ENCODE peak calls at places on chromosomes 11 and 22, in four cellular contexts. M is stimulated activated naive CD8-positive, alpha-beta T cell treated with anti-CD3 and anti-CD28 coated beads, Interleukin-15, amount 100 ng/mL, for 72 hours; Z is foreskin keratinocyte; E is natural killer cell. G is an unnamed sample.

GRCh38 chr11:1654388-1655167 is 25.0 kb downstream of the KRTAP5-5 start:
- ATAC-seq in M (no peak), Z (no peak), E (no peak), G (no peak)

GRCh38 chr11:106585061-106585460 is 433.2 kb downstream of the GUCY1A2 start:
- ATAC-seq in M (no peak), Z (peak), E (no peak), G (no peak)

GRCh38 chr22:32967285-32968101 is 90.7 kb downstream of the SYN3 start:
- ATAC-seq in M (no peak), Z (no peak), E (no peak), G (no peak)

GRCh38 chr22:47095395-47096122 is 333.1 kb downstream of the TBC1D22A start:
- ATAC-seq in M (no peak), Z (no peak), E (no peak), G (no peak)

GRCh38 chr11:101862410-101863233 is 52.2 kb upstream of the CEP126 start:
- ATAC-seq in M (no peak), Z (peak), E (no peak), G (peak)

GRCh38 chr11:112212710-112213109 is 13.5 kb upstream of the PTS start:
- ATAC-seq in M (no peak), Z (peak), E (no peak), G (no peak)

GRCh38 chr11:92767416-92767815 is 202.0 kb upstream of the MTNR1B start:
- ATAC-seq in M (no peak), Z (no peak), E (no peak), G (no peak)

GRCh38 chr11:20110908-20111669 is 49.2 kb downstream of the DBX1 start:
- ATAC-seq in M (peak), Z (peak), E (peak), G (peak)

GRCh38 chr11:95924414-95924760 is 480 bp upstream of the MTMR2 start:
- ATAC-seq in M (no peak), Z (peak), E (no peak), G (peak)

GRCh38 chr11:31521497-31522150 is 12.1 kb downstream of the ELP4 start:
- ATAC-seq in M (no peak), Z (no peak), E (no peak), G (no peak)

GRCh38 chr11:108754901-108755625 is 90.2 kb downstream of the DDX10 start:
- ATAC-seq in M (no peak), Z (no peak), E (no peak), G (peak)

GRCh38 chr11:120012245-120012644 is 125.7 kb downstream of the TRIM29 start:
- ATAC-seq in M (no peak), Z (no peak), E (no peak), G (no peak)

GRCh38 chr22:37089451-37089850 is 20.1 kb downstream of the TMPRSS6 start:
- ATAC-seq in M (no peak), Z (no peak), E (no peak), G (no peak)

GRCh38 chr11:125192717-125193116 is 28.2 kb downstream of the PKNOX2 start:
- ATAC-seq in M (no peak), Z (no peak), E (no peak), G (no peak)

GRCh38 chr11:71181566-71181965 is 70.8 kb downstream of the SHANK2 start:
- ATAC-seq in M (no peak), Z (no peak), E (no peak), G (no peak)

GRCh38 chr22:45475876-45476514 is 26.7 kb upstream of the FBLN1 start:
- ATAC-seq in M (no peak), Z (no peak), E (no peak), G (peak)